ENCODE peak calls at places on chromosome 14, in six cellular contexts. N, S, V, J, E and A are unnamed samples.
A peak's percentile ranks its signal among the peaks of the same experiment; 100 is the strongest.

GRCh38 chr14:54567634-54568561 is 970 bp downstream of the SAMD4A start:
- DNase-seq in N (peak; percentile 70), S (no peak), V (peak; percentile 45), J (peak; percentile 75), E (peak; percentile 73), A (peak; percentile 30)

GRCh38 chr14:42961509-42961908 is 1354.8 kb downstream of the LRFN5 start:
- DNase-seq in N (no peak), S (no peak), V (no peak), J (no peak), E (peak; percentile 5), A (no peak)

GRCh38 chr14:54564799-54565235 is 2.1 kb upstream of the SAMD4A start:
- DNase-seq in N (peak; percentile 69), S (no peak), V (peak; percentile 68), J (no peak), E (peak; percentile 83), A (no peak)

GRCh38 chr14:64811676-64812075 is 68.0 kb downstream of the SPTB start:
- DNase-seq in N (peak; percentile 57), S (no peak), V (no peak), J (no peak), E (peak; percentile 30), A (no peak)

GRCh38 chr14:89061696-89062095 is 237.2 kb downstream of the TTC8 start:
- DNase-seq in N (no peak), S (no peak), V (no peak), J (no peak), E (no peak), A (no peak)

GRCh38 chr14:36313206-36313605 is 7.2 kb downstream of the MBIP start:
- DNase-seq in N (no peak), S (no peak), V (no peak), J (no peak), E (no peak), A (no peak)

GRCh38 chr14:69582829-69583228 is 8.2 kb upstream of the CCDC177 start:
- DNase-seq in N (no peak), S (no peak), V (no peak), J (no peak), E (no peak), A (no peak)

GRCh38 chr14:70770490-70770889 is 38.8 kb downstream of the MAP3K9 start:
- DNase-seq in N (no peak), S (peak; percentile 27), V (peak; percentile 95), J (no peak), E (peak; percentile 86), A (no peak)

GRCh38 chr14:35959835-35960234 is 133.7 kb downstream of the BRMS1L start:
- DNase-seq in N (no peak), S (no peak), V (no peak), J (no peak), E (peak; percentile 22), A (no peak)

GRCh38 chr14:44029933-44030332 is 477.1 kb downstream of the FSCB start:
- DNase-seq in N (no peak), S (no peak), V (peak; percentile 1), J (peak; percentile 42), E (no peak), A (no peak)

GRCh38 chr14:104816678-104816945 is 15.7 kb downstream of the ZBTB42 start:
- DNase-seq in N (no peak), S (no peak), V (no peak), J (no peak), E (no peak), A (no peak)
- TF ChIP-seq EZH2 in N (no peak), S (no peak), V (no peak), J (no peak), E (no peak), A (no peak)

GRCh38 chr14:28755930-28756895 is 10.4 kb upstream of the FOXG1 start:
- DNase-seq in N (no peak), S (no peak), V (no peak), J (no peak), E (no peak), A (no peak)

GRCh38 chr14:28755198-28755794 is 11.3 kb upstream of the FOXG1 start:
- DNase-seq in N (no peak), S (no peak), V (no peak), J (no peak), E (no peak), A (no peak)

GRCh38 chr14:28758253-28758915 is 8.2 kb upstream of the FOXG1 start:
- DNase-seq in N (no peak), S (no peak), V (no peak), J (no peak), E (no peak), A (no peak)

GRCh38 chr14:28757790-28758189 is 8.8 kb upstream of the FOXG1 start:
- DNase-seq in N (no peak), S (no peak), V (no peak), J (no peak), E (no peak), A (no peak)

GRCh38 chr14:28756896-28757570 is 9.6 kb upstream of the FOXG1 start:
- DNase-seq in N (peak; percentile 45), S (no peak), V (peak; percentile 37), J (peak; percentile 64), E (peak; percentile 63), A (no peak)
- TF ChIP-seq EZH2 in N (peak; percentile 86), S (no peak), V (peak; percentile 99), J (peak; percentile 97), E (peak; percentile 68), A (no peak)

GRCh38 chr14:60649815-60650381 is 621 bp upstream of the SIX1 start:
- DNase-seq in N (no peak), S (no peak), V (peak; percentile 11), J (peak; percentile 15), E (peak; percentile 62), A (no peak)
- TF ChIP-seq EZH2 in N (no peak), S (no peak), V (no peak), J (no peak), E (no peak), A (no peak)

GRCh38 chr14:50901361-50901760 is 29.5 kb downstream of the ABHD12B start:
- DNase-seq in N (no peak), S (no peak), V (no peak), J (no peak), E (no peak), A (no peak)
- TF ChIP-seq EZH2 in N (no peak), S (no peak), V (no peak), J (no peak), E (no peak), A (no peak)

DNA sequence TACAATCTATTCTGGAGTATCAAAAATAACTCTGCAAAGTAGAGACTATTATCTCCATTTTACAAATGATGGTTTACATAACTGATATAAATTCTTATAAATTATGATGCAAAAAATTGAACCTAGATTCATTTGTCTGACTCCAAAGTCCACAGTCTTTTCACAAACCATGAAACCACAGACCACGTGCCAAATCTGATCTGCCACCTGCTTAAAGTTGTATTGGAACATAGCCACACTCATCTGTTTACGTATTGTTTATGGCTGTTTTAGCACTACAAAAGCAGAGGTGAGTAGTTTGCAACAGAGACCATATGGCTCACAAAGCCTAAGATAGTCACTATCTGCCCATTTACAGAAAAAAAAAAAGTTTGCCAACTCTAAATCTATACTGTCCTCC is 105.3 kb downstream of the KCNH5 start:
- DNase-seq in N (no peak), S (no peak), V (no peak), J (no peak), E (no peak), A (no peak)
- TF ChIP-seq EZH2 in N (no peak), S (no peak), V (no peak), J (no peak), E (no peak), A (no peak)

DNA sequence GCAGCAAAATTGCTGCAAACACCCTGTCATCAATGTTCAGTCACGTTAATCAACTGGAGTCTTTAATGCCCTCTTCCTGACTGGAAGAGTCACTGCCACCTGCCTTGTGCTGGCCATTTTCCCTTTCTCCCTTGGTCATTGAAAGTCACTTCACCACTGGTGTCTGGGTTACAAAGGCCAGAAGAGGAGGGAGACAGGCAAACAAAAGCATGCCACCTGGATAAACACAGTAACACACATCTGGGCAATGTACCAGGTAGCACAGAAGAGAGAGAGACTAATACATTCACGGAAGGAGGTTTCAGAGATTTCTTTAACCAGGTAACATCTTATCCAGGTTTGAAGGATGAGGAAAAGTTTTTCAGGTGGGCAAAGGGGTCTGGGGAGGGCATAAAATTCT is 32.7 kb downstream of the GPHB5 start:
- DNase-seq in N (no peak), S (no peak), V (no peak), J (no peak), E (no peak), A (no peak)
- TF ChIP-seq EZH2 in N (no peak), S (no peak), V (no peak), J (no peak), E (no peak), A (no peak)

GRCh38 chr14:23577710-23578392 is 739 bp downstream of the JPH4 start:
- DNase-seq in N (no peak), S (no peak), V (no peak), J (peak; percentile 10), E (no peak), A (no peak)
- TF ChIP-seq EZH2 in N (peak; percentile 46), S (no peak), V (no peak), J (no peak), E (no peak), A (no peak)

GRCh38 chr14:100727565-100728240 is 1.0 kb downstream of the DLK1 start:
- DNase-seq in N (no peak), S (no peak), V (no peak), J (no peak), E (no peak), A (no peak)
- TF ChIP-seq EZH2 in N (peak; percentile 86), S (no peak), V (no peak), J (no peak), E (no peak), A (no peak)

GRCh38 chr14:105200074-105200473 is 19.0 kb upstream of the NUDT14 start:
- DNase-seq in N (no peak), S (no peak), V (no peak), J (no peak), E (no peak), A (no peak)

GRCh38 chr14:105199093-105199492 is 18.0 kb upstream of the NUDT14 start:
- DNase-seq in N (peak; percentile 42), S (no peak), V (no peak), J (no peak), E (no peak), A (no peak)

GRCh38 chr14:105201928-105202513 is 20.9 kb upstream of the NUDT14 start:
- DNase-seq in N (no peak), S (no peak), V (no peak), J (no peak), E (no peak), A (no peak)

GRCh38 chr14:105201156-105201927 is 20.2 kb upstream of the NUDT14 start:
- DNase-seq in N (no peak), S (no peak), V (no peak), J (no peak), E (no peak), A (no peak)

GRCh38 chr14:105200641-105201040 is 19.5 kb upstream of the NUDT14 start:
- DNase-seq in N (no peak), S (no peak), V (no peak), J (no peak), E (no peak), A (no peak)
- TF ChIP-seq EZH2 in N (no peak), S (no peak), V (no peak), J (no peak), E (no peak), A (no peak)